ENCODE peak calls at places on chromosomes 12 and 14, in seven cellular contexts. One of them, this sample, is unnamed.

GRCh38 chr12:113463746-113464743 is 7.6 kb downstream of the LHX5 start:
- DNase-seq in mammary epithelial cell: no peak
- DNase-seq in CD8-positive, alpha-beta memory T cell: no peak
- DNase-seq in PC-3: peak
- DNase-seq in adrenal gland: no peak
- DNase-seq in kidney: peak
- DNase-seq in thoracic aorta: no peak
- DNase-seq in this sample: no peak

GRCh38 chr14:65377576-65377975 is 35.0 kb upstream of the FUT8 start:
- DNase-seq in mammary epithelial cell: no peak
- DNase-seq in kidney: no peak
- DNase-seq in CD8-positive, alpha-beta memory T cell: no peak
- DNase-seq in thoracic aorta: no peak
- DNase-seq in PC-3: no peak
- DNase-seq in adrenal gland: no peak
- DNase-seq in this sample: no peak

GRCh38 chr14:64727551-64728071 is 23.4 kb downstream of the PLEKHG3 start:
- DNase-seq in thoracic aorta: no peak
- DNase-seq in PC-3: no peak
- DNase-seq in CD8-positive, alpha-beta memory T cell: no peak
- DNase-seq in adrenal gland: no peak
- DNase-seq in mammary epithelial cell: no peak
- DNase-seq in kidney: peak
- DNase-seq in this sample: no peak

GRCh38 chr14:92565718-92566115 is 52.1 kb downstream of the RIN3 start:
- DNase-seq in CD8-positive, alpha-beta memory T cell: no peak
- DNase-seq in adrenal gland: no peak
- DNase-seq in thoracic aorta: no peak
- DNase-seq in kidney: no peak
- DNase-seq in mammary epithelial cell: no peak
- DNase-seq in PC-3: peak
- DNase-seq in this sample: no peak

GRCh38 chr12:124805876-124806668 is 57.6 kb downstream of the SCARB1 start:
- DNase-seq in thoracic aorta: no peak
- DNase-seq in PC-3: no peak
- DNase-seq in mammary epithelial cell: no peak
- DNase-seq in kidney: no peak
- DNase-seq in CD8-positive, alpha-beta memory T cell: no peak
- DNase-seq in adrenal gland: peak
- DNase-seq in this sample: no peak

GRCh38 chr12:52821826-52822660 is 8.1 kb upstream of the KRT4 start:
- DNase-seq in thoracic aorta: no peak
- DNase-seq in adrenal gland: no peak
- DNase-seq in PC-3: peak
- DNase-seq in CD8-positive, alpha-beta memory T cell: no peak
- DNase-seq in mammary epithelial cell: no peak
- DNase-seq in kidney: no peak
- DNase-seq in this sample: no peak

GRCh38 chr12:109727746-109728726 is 14.4 kb downstream of the FAM222A start:
- DNase-seq in CD8-positive, alpha-beta memory T cell: peak
- DNase-seq in PC-3: no peak
- DNase-seq in kidney: peak
- DNase-seq in adrenal gland: peak
- DNase-seq in thoracic aorta: no peak
- DNase-seq in mammary epithelial cell: no peak
- DNase-seq in this sample: no peak

GRCh38 chr14:73712540-73713141 is 1.5 kb downstream of the PNMA1 start:
- DNase-seq in CD8-positive, alpha-beta memory T cell: no peak
- DNase-seq in mammary epithelial cell: peak
- DNase-seq in kidney: peak
- DNase-seq in adrenal gland: no peak
- DNase-seq in PC-3: peak
- DNase-seq in thoracic aorta: no peak
- DNase-seq in this sample: no peak

GRCh38 chr12:101051151-101051550 is 158.9 kb downstream of the SLC5A8 start:
- DNase-seq in mammary epithelial cell: no peak
- DNase-seq in CD8-positive, alpha-beta memory T cell: no peak
- DNase-seq in PC-3: no peak
- DNase-seq in thoracic aorta: no peak
- DNase-seq in adrenal gland: no peak
- DNase-seq in kidney: no peak
- DNase-seq in this sample: no peak

GRCh38 chr12:74431821-74432220 is 105.8 kb upstream of the ATXN7L3B start:
- DNase-seq in mammary epithelial cell: no peak
- DNase-seq in thoracic aorta: no peak
- DNase-seq in PC-3: no peak
- DNase-seq in CD8-positive, alpha-beta memory T cell: no peak
- DNase-seq in adrenal gland: no peak
- DNase-seq in kidney: no peak
- DNase-seq in this sample: no peak

GRCh38 chr14:59583755-59584154 is 7.1 kb upstream of the CCDC175 start:
- DNase-seq in kidney: no peak
- DNase-seq in thoracic aorta: no peak
- DNase-seq in adrenal gland: no peak
- DNase-seq in PC-3: peak
- DNase-seq in CD8-positive, alpha-beta memory T cell: no peak
- DNase-seq in mammary epithelial cell: no peak
- DNase-seq in this sample: peak

GRCh38 chr12:96743606-96744005 is 163.5 kb upstream of the NEDD1 start:
- DNase-seq in mammary epithelial cell: no peak
- DNase-seq in kidney: no peak
- DNase-seq in adrenal gland: no peak
- DNase-seq in PC-3: peak
- DNase-seq in thoracic aorta: no peak
- DNase-seq in CD8-positive, alpha-beta memory T cell: no peak
- DNase-seq in this sample: peak

GRCh38 chr12:97464241-97465011 is 1.8 kb downstream of the RMST start:
- DNase-seq in PC-3: no peak
- DNase-seq in thoracic aorta: no peak
- DNase-seq in kidney: no peak
- DNase-seq in adrenal gland: no peak
- DNase-seq in mammary epithelial cell: no peak
- DNase-seq in CD8-positive, alpha-beta memory T cell: no peak
- DNase-seq in this sample: no peak

GRCh38 chr14:66070542-66071319 is 415.4 kb upstream of the CCDC196 start:
- DNase-seq in mammary epithelial cell: peak
- DNase-seq in adrenal gland: peak
- DNase-seq in PC-3: peak
- DNase-seq in kidney: no peak
- DNase-seq in CD8-positive, alpha-beta memory T cell: peak
- DNase-seq in thoracic aorta: no peak
- DNase-seq in this sample: peak

DNA sequence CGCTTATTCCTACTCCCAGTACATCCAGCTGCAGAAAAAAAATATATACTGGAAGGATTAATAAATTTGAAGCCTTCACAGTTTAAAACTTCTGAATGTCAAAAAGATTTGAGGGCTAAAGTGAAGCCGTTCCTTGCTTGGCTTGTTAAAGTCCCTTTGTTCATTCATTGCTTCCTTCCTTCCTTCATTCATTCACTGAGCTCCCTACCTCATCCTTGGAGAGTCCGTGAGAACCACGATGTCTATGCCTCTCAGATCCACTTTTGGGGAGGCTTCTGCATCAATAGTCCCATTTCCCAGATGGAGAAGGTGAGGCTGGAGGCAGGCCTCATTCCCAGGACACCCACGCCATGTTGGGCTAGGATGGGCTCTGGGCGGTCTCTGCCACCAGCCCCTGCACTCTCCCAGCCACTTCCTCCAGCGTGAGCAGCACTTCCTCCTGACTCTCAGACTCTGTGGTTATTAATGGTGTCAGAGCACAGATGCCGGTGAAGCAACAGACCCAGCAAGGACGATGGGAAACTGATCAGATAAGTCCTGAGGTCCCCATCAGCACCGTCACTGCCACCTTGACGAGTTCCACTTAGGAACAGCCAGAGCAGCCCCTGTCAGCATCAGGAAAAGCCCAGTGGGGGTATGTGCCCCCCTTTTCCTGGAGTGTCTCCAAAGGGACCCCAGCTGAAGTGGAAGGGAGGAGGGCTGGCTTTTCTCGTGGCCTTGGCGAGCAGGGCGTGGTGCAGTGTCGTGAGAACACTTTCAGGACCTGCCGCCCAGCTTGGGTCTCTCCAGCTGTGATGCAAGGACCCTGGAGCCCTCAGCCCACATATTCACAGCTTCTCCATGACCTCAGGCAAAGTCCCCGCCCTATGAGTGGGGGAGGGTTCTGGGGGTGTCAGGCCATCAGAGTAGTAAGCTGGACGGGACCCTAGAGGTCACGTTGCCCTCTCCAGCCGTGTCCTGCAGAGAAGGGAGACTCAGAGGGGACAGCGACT is 21.2 kb downstream of the ASB2 start:
- DNase-seq in kidney: no peak
- DNase-seq in PC-3: no peak
- DNase-seq in mammary epithelial cell: no peak
- DNase-seq in CD8-positive, alpha-beta memory T cell: peak
- DNase-seq in thoracic aorta: no peak
- DNase-seq in adrenal gland: peak
- DNase-seq in this sample: no peak
- H3K27ac ChIP-seq in kidney: no peak
- H3K27ac ChIP-seq in PC-3: no peak
- H3K27ac ChIP-seq in mammary epithelial cell: no peak
- H3K27ac ChIP-seq in CD8-positive, alpha-beta memory T cell: peak
- H3K27ac ChIP-seq in thoracic aorta: peak
- H3K27ac ChIP-seq in adrenal gland: no peak
- H3K27ac ChIP-seq in this sample: no peak

DNA sequence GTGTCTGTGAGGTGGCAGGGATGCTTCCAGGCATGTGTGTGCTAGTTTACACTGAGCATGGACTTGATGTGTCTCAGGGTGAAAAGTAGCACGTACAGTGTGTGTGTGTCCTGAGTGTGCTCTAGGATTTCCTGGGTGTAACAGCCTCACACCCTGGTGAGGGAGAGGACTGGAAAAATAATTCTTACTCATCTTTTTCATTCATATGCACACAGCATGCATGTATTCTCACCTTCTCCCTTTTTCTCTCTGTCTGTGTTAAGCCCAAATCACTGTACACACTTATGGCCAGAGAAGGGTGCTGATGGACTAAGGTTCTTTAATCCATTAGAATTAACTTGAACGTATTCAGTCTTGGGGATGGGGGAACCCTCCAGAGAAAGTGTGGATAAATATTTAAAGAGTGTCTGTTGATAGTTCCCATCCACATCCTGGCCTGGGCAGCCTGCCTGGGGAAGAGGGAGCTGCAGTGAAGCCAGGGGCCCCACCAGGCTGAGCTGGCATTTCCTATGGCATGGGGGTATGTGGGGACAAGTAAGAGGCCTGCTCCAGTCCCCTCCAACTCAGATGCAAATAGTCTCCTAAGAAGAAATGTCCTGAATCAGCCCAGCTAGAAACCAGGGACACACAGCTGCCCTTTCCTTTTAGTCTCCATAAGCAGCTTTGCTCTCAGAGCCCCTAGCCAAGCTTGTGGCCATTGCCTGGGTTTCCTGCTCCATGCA is 1.1 kb upstream of the HOXC8 start:
- DNase-seq in thoracic aorta: no peak
- DNase-seq in adrenal gland: no peak
- DNase-seq in PC-3: no peak
- DNase-seq in CD8-positive, alpha-beta memory T cell: no peak
- DNase-seq in mammary epithelial cell: no peak
- DNase-seq in kidney: peak
- DNase-seq in this sample: no peak
- H3K4me3 ChIP-seq in thoracic aorta: no peak
- H3K4me3 ChIP-seq in adrenal gland: no peak
- H3K4me3 ChIP-seq in PC-3: no peak
- H3K4me3 ChIP-seq in CD8-positive, alpha-beta memory T cell: no peak
- H3K4me3 ChIP-seq in mammary epithelial cell: no peak
- H3K4me3 ChIP-seq in kidney: no peak
- H3K4me3 ChIP-seq in this sample: no peak

GRCh38 chr14:35366048-35366428 is 38.5 kb downstream of the NFKBIA start:
- DNase-seq in adrenal gland: peak
- DNase-seq in PC-3: peak
- DNase-seq in CD8-positive, alpha-beta memory T cell: no peak
- DNase-seq in thoracic aorta: no peak
- DNase-seq in kidney: peak
- DNase-seq in mammary epithelial cell: no peak
- DNase-seq in this sample: no peak

GRCh38 chr14:35361141-35361480 is 43.4 kb downstream of the NFKBIA start:
- DNase-seq in CD8-positive, alpha-beta memory T cell: no peak
- DNase-seq in thoracic aorta: no peak
- DNase-seq in kidney: peak
- DNase-seq in mammary epithelial cell: no peak
- DNase-seq in PC-3: no peak
- DNase-seq in adrenal gland: no peak
- DNase-seq in this sample: no peak

GRCh38 chr14:35362911-35363374 is 41.6 kb downstream of the NFKBIA start:
- DNase-seq in mammary epithelial cell: no peak
- DNase-seq in kidney: peak
- DNase-seq in adrenal gland: no peak
- DNase-seq in PC-3: no peak
- DNase-seq in CD8-positive, alpha-beta memory T cell: no peak
- DNase-seq in thoracic aorta: no peak
- DNase-seq in this sample: peak

GRCh38 chr14:35365130-35366047 is 39.2 kb downstream of the NFKBIA start:
- DNase-seq in kidney: peak
- DNase-seq in adrenal gland: peak
- DNase-seq in mammary epithelial cell: peak
- DNase-seq in CD8-positive, alpha-beta memory T cell: peak
- DNase-seq in thoracic aorta: peak
- DNase-seq in PC-3: peak
- DNase-seq in this sample: peak

DNA sequence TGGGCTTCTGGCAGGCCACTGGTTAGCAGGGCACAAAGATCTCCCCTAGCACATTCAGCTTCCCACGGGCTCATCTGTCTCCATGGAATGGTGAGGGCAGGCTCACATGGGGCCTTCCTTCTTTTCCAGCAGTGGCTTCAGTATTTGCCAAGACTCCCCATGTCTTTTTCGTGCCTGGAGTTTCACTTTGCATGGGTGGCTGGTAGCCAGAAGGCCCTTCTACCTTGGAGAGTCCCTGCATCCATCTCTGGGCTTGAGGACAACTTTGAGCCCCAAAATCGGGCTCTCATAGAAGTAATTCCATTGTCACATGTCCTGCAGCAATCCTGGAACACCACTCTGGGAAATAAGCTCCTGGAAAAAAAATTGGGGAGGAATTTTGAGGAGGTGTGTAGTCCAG is 42.1 kb downstream of the NFKBIA start:
- DNase-seq in kidney: peak
- DNase-seq in thoracic aorta: no peak
- DNase-seq in adrenal gland: no peak
- DNase-seq in mammary epithelial cell: no peak
- DNase-seq in PC-3: no peak
- DNase-seq in CD8-positive, alpha-beta memory T cell: no peak
- DNase-seq in this sample: no peak
- H3K27ac ChIP-seq in kidney: no peak
- H3K27ac ChIP-seq in thoracic aorta: no peak
- H3K27ac ChIP-seq in adrenal gland: no peak
- H3K27ac ChIP-seq in mammary epithelial cell: no peak
- H3K27ac ChIP-seq in PC-3: no peak
- H3K27ac ChIP-seq in CD8-positive, alpha-beta memory T cell: no peak
- H3K27ac ChIP-seq in this sample: no peak

DNA sequence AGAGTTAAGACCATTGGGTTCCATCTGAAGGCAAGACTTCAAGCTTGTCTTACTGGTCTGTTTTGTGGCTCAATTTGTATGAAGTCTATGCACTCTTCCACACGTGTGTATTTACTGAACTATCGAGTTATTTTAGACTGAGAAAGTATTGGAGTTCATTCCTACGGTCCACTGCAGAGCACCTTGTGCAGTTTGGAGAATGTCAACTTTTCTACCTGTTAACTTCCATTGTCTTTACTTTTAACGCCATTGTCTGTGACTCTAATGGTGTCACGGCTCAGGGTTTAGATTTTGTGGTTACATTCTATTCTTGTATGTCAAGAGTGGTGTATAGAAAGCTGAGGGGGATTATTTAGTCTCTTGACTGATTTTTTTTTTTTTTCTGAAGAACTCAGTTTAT is 3.8 kb downstream of the HIF1A start:
- DNase-seq in mammary epithelial cell: no peak
- DNase-seq in adrenal gland: no peak
- DNase-seq in thoracic aorta: no peak
- DNase-seq in CD8-positive, alpha-beta memory T cell: no peak
- DNase-seq in kidney: no peak
- DNase-seq in PC-3: no peak
- DNase-seq in this sample: no peak
- H3K4me3 ChIP-seq in mammary epithelial cell: peak
- H3K4me3 ChIP-seq in adrenal gland: peak
- H3K4me3 ChIP-seq in thoracic aorta: peak
- H3K4me3 ChIP-seq in CD8-positive, alpha-beta memory T cell: peak
- H3K4me3 ChIP-seq in kidney: peak
- H3K4me3 ChIP-seq in PC-3: peak
- H3K4me3 ChIP-seq in this sample: peak

This sample was measured in brain microvascular endothelial cell.